ENCODE peak calls at places on chromosomes 5 and 9, in six cellular contexts. One of them, this sample, is unnamed.

GRCh38 chr5:157976429-157976828 is 117.5 kb upstream of the CLINT1 start:
- DNase-seq in fibroblast of lung: no peak
- DNase-seq in iris pigment epithelial cell: no peak
- DNase-seq in AG08396: no peak
- DNase-seq in endothelial cell: no peak
- DNase-seq in stimulated activated CD4-positive, alpha-beta T cell treated with anti-CD3 and anti-CD28 coated beads, Interleukin-1b, Interleukin-23, amount 100 ng/mL, for 24 hours: no peak
- DNase-seq in this sample: no peak

GRCh38 chr9:123353984-123354591 is 1.9 kb upstream of the CRB2 start:
- DNase-seq in fibroblast of lung: peak; percentile 47
- DNase-seq in iris pigment epithelial cell: peak; percentile 42
- DNase-seq in AG08396: peak; percentile 89
- DNase-seq in endothelial cell: peak; percentile 88
- DNase-seq in stimulated activated CD4-positive, alpha-beta T cell treated with anti-CD3 and anti-CD28 coated beads, Interleukin-1b, Interleukin-23, amount 100 ng/mL, for 24 hours: peak; percentile 45
- DNase-seq in this sample: peak; percentile 61

GRCh38 chr9:86601697-86602096 is 247.5 kb upstream of the TUT7 start:
- DNase-seq in fibroblast of lung: peak; percentile 28
- DNase-seq in iris pigment epithelial cell: peak; percentile 12
- DNase-seq in AG08396: no peak
- DNase-seq in endothelial cell: no peak
- DNase-seq in stimulated activated CD4-positive, alpha-beta T cell treated with anti-CD3 and anti-CD28 coated beads, Interleukin-1b, Interleukin-23, amount 100 ng/mL, for 24 hours: no peak
- DNase-seq in this sample: peak; percentile 81

GRCh38 chr9:130741831-130742449 is 48.4 kb downstream of the EXOSC2 start:
- DNase-seq in fibroblast of lung: peak; percentile 47
- DNase-seq in iris pigment epithelial cell: peak; percentile 74
- DNase-seq in AG08396: peak; percentile 62
- DNase-seq in endothelial cell: no peak
- DNase-seq in stimulated activated CD4-positive, alpha-beta T cell treated with anti-CD3 and anti-CD28 coated beads, Interleukin-1b, Interleukin-23, amount 100 ng/mL, for 24 hours: no peak
- DNase-seq in this sample: no peak

GRCh38 chr9:98997580-98997979 is 53.9 kb downstream of the COL15A1 start:
- DNase-seq in fibroblast of lung: peak; percentile 63
- DNase-seq in iris pigment epithelial cell: no peak
- DNase-seq in AG08396: no peak
- DNase-seq in endothelial cell: no peak
- DNase-seq in stimulated activated CD4-positive, alpha-beta T cell treated with anti-CD3 and anti-CD28 coated beads, Interleukin-1b, Interleukin-23, amount 100 ng/mL, for 24 hours: no peak
- DNase-seq in this sample: peak; percentile 81

GRCh38 chr5:345404-346195 is 24.1 kb downstream of the AHRR start:
- DNase-seq in fibroblast of lung: peak; percentile 36
- DNase-seq in iris pigment epithelial cell: peak; percentile 7
- DNase-seq in AG08396: no peak
- DNase-seq in endothelial cell: no peak
- DNase-seq in stimulated activated CD4-positive, alpha-beta T cell treated with anti-CD3 and anti-CD28 coated beads, Interleukin-1b, Interleukin-23, amount 100 ng/mL, for 24 hours: no peak
- DNase-seq in this sample: no peak

GRCh38 chr5:31485376-31486207 is 46.3 kb downstream of the DROSHA start:
- DNase-seq in fibroblast of lung: no peak
- DNase-seq in iris pigment epithelial cell: no peak
- DNase-seq in AG08396: no peak
- DNase-seq in endothelial cell: no peak
- DNase-seq in stimulated activated CD4-positive, alpha-beta T cell treated with anti-CD3 and anti-CD28 coated beads, Interleukin-1b, Interleukin-23, amount 100 ng/mL, for 24 hours: no peak
- DNase-seq in this sample: no peak

GRCh38 chr9:95724253-95724991 is 151.1 kb upstream of the ERCC6L2 start:
- DNase-seq in fibroblast of lung: no peak
- DNase-seq in iris pigment epithelial cell: no peak
- DNase-seq in AG08396: no peak
- DNase-seq in endothelial cell: no peak
- DNase-seq in stimulated activated CD4-positive, alpha-beta T cell treated with anti-CD3 and anti-CD28 coated beads, Interleukin-1b, Interleukin-23, amount 100 ng/mL, for 24 hours: peak; percentile 48
- DNase-seq in this sample: no peak

GRCh38 chr9:116260531-116260930 is 106.9 kb downstream of the PAPPA start:
- DNase-seq in fibroblast of lung: no peak
- DNase-seq in iris pigment epithelial cell: no peak
- DNase-seq in AG08396: no peak
- DNase-seq in endothelial cell: no peak
- DNase-seq in stimulated activated CD4-positive, alpha-beta T cell treated with anti-CD3 and anti-CD28 coated beads, Interleukin-1b, Interleukin-23, amount 100 ng/mL, for 24 hours: no peak
- DNase-seq in this sample: no peak

GRCh38 chr9:14061921-14062320 is 252.0 kb downstream of the NFIB start:
- DNase-seq in fibroblast of lung: peak; percentile 33
- DNase-seq in iris pigment epithelial cell: no peak
- DNase-seq in AG08396: no peak
- DNase-seq in endothelial cell: no peak
- DNase-seq in stimulated activated CD4-positive, alpha-beta T cell treated with anti-CD3 and anti-CD28 coated beads, Interleukin-1b, Interleukin-23, amount 100 ng/mL, for 24 hours: no peak
- DNase-seq in this sample: no peak

GRCh38 chr9:131078427-131079366 is 17.6 kb upstream of the AIF1L start:
- DNase-seq in fibroblast of lung: no peak
- DNase-seq in iris pigment epithelial cell: no peak
- DNase-seq in AG08396: no peak
- DNase-seq in endothelial cell: no peak
- DNase-seq in stimulated activated CD4-positive, alpha-beta T cell treated with anti-CD3 and anti-CD28 coated beads, Interleukin-1b, Interleukin-23, amount 100 ng/mL, for 24 hours: no peak
- DNase-seq in this sample: no peak

GRCh38 chr5:68932830-68933434 is 160.9 kb upstream of the SLC30A5 start:
- DNase-seq in fibroblast of lung: no peak
- DNase-seq in iris pigment epithelial cell: no peak
- DNase-seq in AG08396: no peak
- DNase-seq in endothelial cell: no peak
- DNase-seq in stimulated activated CD4-positive, alpha-beta T cell treated with anti-CD3 and anti-CD28 coated beads, Interleukin-1b, Interleukin-23, amount 100 ng/mL, for 24 hours: no peak
- DNase-seq in this sample: no peak

GRCh38 chr5:68242743-68243142 is 27.2 kb downstream of the PIK3R1 start:
- DNase-seq in fibroblast of lung: peak; percentile 56
- DNase-seq in iris pigment epithelial cell: peak; percentile 52
- DNase-seq in AG08396: no peak
- DNase-seq in endothelial cell: no peak
- DNase-seq in stimulated activated CD4-positive, alpha-beta T cell treated with anti-CD3 and anti-CD28 coated beads, Interleukin-1b, Interleukin-23, amount 100 ng/mL, for 24 hours: no peak
- DNase-seq in this sample: no peak

GRCh38 chr9:37290881-37291485 is 131.5 kb upstream of the GRHPR start:
- DNase-seq in fibroblast of lung: peak; percentile 90
- DNase-seq in iris pigment epithelial cell: peak; percentile 92
- DNase-seq in AG08396: peak; percentile 37
- DNase-seq in endothelial cell: no peak
- DNase-seq in stimulated activated CD4-positive, alpha-beta T cell treated with anti-CD3 and anti-CD28 coated beads, Interleukin-1b, Interleukin-23, amount 100 ng/mL, for 24 hours: no peak
- DNase-seq in this sample: peak; percentile 40

GRCh38 chr9:95770653-95771131 is 104.8 kb upstream of the ERCC6L2 start:
- DNase-seq in fibroblast of lung: no peak
- DNase-seq in iris pigment epithelial cell: no peak
- DNase-seq in AG08396: no peak
- DNase-seq in endothelial cell: no peak
- DNase-seq in stimulated activated CD4-positive, alpha-beta T cell treated with anti-CD3 and anti-CD28 coated beads, Interleukin-1b, Interleukin-23, amount 100 ng/mL, for 24 hours: no peak
- DNase-seq in this sample: no peak

GRCh38 chr5:2565147-2565546 is 186.3 kb downstream of the IRX2 start:
- DNase-seq in fibroblast of lung: no peak
- DNase-seq in iris pigment epithelial cell: no peak
- DNase-seq in AG08396: no peak
- DNase-seq in endothelial cell: no peak
- DNase-seq in stimulated activated CD4-positive, alpha-beta T cell treated with anti-CD3 and anti-CD28 coated beads, Interleukin-1b, Interleukin-23, amount 100 ng/mL, for 24 hours: no peak
- DNase-seq in this sample: no peak

GRCh38 chr5:134517553-134517952 is 7.9 kb upstream of the JADE2 start:
- DNase-seq in fibroblast of lung: no peak
- DNase-seq in iris pigment epithelial cell: no peak
- DNase-seq in AG08396: no peak
- DNase-seq in endothelial cell: no peak
- DNase-seq in stimulated activated CD4-positive, alpha-beta T cell treated with anti-CD3 and anti-CD28 coated beads, Interleukin-1b, Interleukin-23, amount 100 ng/mL, for 24 hours: no peak
- DNase-seq in this sample: no peak